ENCODE peak calls at places on chromosome 7, in nine cellular contexts. S is stimulated activated CD8-positive, alpha-beta memory T cell treated with anti-CD3 and anti-CD28 coated beads, Interleukin-7, amount 100 ng/mL, for 24 hours; Q is mucosa of descending colon; D is Calu3; A is HuH-7.5; C is HEK293T; J is choroid plexus epithelial cell; P is neuronal stem cell; I is CD8-positive, alpha-beta T cell. U is an unnamed sample.

GRCh38 chr7:105496501-105496900 is 25.6 kb downstream of the PUS7 start:
- DNase-seq in S (no peak), Q (no peak), D (no peak), A (no peak), C (no peak), J (peak; percentile 78), P (no peak), I (no peak), U (peak; percentile 60)

GRCh38 chr7:112965506-112965905 is 121.1 kb downstream of the GPR85 start:
- DNase-seq in S (no peak), Q (no peak), D (no peak), A (no peak), C (no peak), J (no peak), P (no peak), I (no peak), U (no peak)

GRCh38 chr7:23168111-23168885 is 13.6 kb upstream of the NUP42 start:
- DNase-seq in S (no peak), Q (no peak), D (no peak), A (no peak), C (no peak), J (no peak), P (no peak), I (no peak), U (no peak)

GRCh38 chr7:34087892-34088891 is 182.9 kb downstream of the BMPER start:
- DNase-seq in S (no peak), Q (peak; percentile 46), D (peak; percentile 79), A (peak; percentile 33), C (peak; percentile 66), J (peak; percentile 69), P (peak; percentile 32), I (no peak), U (peak; percentile 57)

GRCh38 chr7:140719711-140720110 is 23.2 kb downstream of the NDUFB2 start:
- DNase-seq in S (no peak), Q (no peak), D (no peak), A (no peak), C (no peak), J (peak; percentile 50), P (no peak), I (no peak), U (peak; percentile 38)

GRCh38 chr7:105250239-105250638 is 138.5 kb downstream of the SRPK2 start:
- DNase-seq in S (no peak), Q (no peak), D (no peak), A (no peak), C (no peak), J (no peak), P (no peak), I (no peak), U (peak; percentile 34)

GRCh38 chr7:81232084-81232799 is 313.4 kb upstream of the SEMA3C start:
- DNase-seq in S (no peak), Q (peak; percentile 21), D (no peak), A (no peak), C (no peak), J (no peak), P (no peak), I (no peak), U (no peak)

GRCh38 chr7:98280791-98281756 is at the start of gene BRI3:
- DNase-seq in S (peak; percentile 87), Q (peak; percentile 98), D (peak; percentile 82), A (peak; percentile 92), C (peak; percentile 96), J (peak; percentile 89), P (peak; percentile 94), I (peak; percentile 91), U (peak; percentile 96)

GRCh38 chr7:138748666-138749065 is 47.5 kb upstream of the SVOPL start:
- DNase-seq in S (no peak), Q (no peak), D (no peak), A (no peak), C (no peak), J (no peak), P (no peak), I (no peak), U (no peak)

GRCh38 chr7:2204446-2204845 is 28.3 kb downstream of the MAD1L1 start:
- DNase-seq in S (no peak), Q (no peak), D (no peak), A (no peak), C (no peak), J (no peak), P (no peak), I (no peak), U (no peak)

U was measured in cardiac muscle cell.